ENCODE peak calls at places on chromosomes 2 and 18, in six cellular contexts. H is psoas muscle, L is NCI-H1105, X is stomach, E is AML-193, O is GOT3. K is an unnamed sample.

GRCh38 chr2:5365871-5366461 is 326.2 kb upstream of the SOX11 start:
- DNase-seq in H (peak; percentile 53), L (peak; percentile 53), X (peak; percentile 68), E (peak; percentile 21), O (no peak), K (no peak)

GRCh38 chr2:65377556-65378307 is 54.7 kb downstream of the SPRED2 start:
- DNase-seq in H (no peak), L (no peak), X (no peak), E (peak; percentile 93), O (no peak), K (peak; percentile 66)

GRCh38 chr2:219023045-219023605 is 18.2 kb downstream of the CFAP65 start:
- DNase-seq in H (no peak), L (no peak), X (no peak), E (no peak), O (no peak), K (no peak)

GRCh38 chr2:30511122-30512083 is 64.4 kb downstream of the LCLAT1 start:
- DNase-seq in H (peak; percentile 53), L (peak; percentile 83), X (no peak), E (no peak), O (no peak), K (no peak)

GRCh38 chr2:8376603-8377423 is 305.0 kb upstream of the ID2 start:
- DNase-seq in H (no peak), L (no peak), X (no peak), E (no peak), O (no peak), K (no peak)

GRCh38 chr2:23993736-23994269 is 16.1 kb upstream of the MFSD2B start:
- DNase-seq in H (no peak), L (no peak), X (no peak), E (no peak), O (no peak), K (no peak)

GRCh38 chr2:151071382-151071781 is 190.3 kb downstream of the RBM43 start:
- DNase-seq in H (no peak), L (no peak), X (no peak), E (no peak), O (no peak), K (no peak)

GRCh38 chr2:17636989-17637906 is 96.8 kb downstream of the VSNL1 start:
- DNase-seq in H (no peak), L (no peak), X (no peak), E (no peak), O (no peak), K (no peak)

GRCh38 chr2:2324119-2324518 is 7.0 kb downstream of the MYT1L start:
- DNase-seq in H (no peak), L (no peak), X (no peak), E (no peak), O (no peak), K (no peak)

GRCh38 chr2:47512581-47513083 is 109.7 kb downstream of the MSH2 start:
- DNase-seq in H (no peak), L (no peak), X (no peak), E (no peak), O (no peak), K (no peak)

GRCh38 chr18:7908686-7909299 is 341.7 kb downstream of the PTPRM start:
- DNase-seq in H (no peak), L (peak; percentile 63), X (no peak), E (no peak), O (no peak), K (no peak)

GRCh38 chr2:73020657-73021370 is 50.7 kb downstream of the SFXN5 start:
- DNase-seq in H (no peak), L (no peak), X (peak; percentile 50), E (no peak), O (no peak), K (no peak)

GRCh38 chr2:212929116-212929515 is 222.3 kb downstream of the IKZF2 start:
- DNase-seq in H (no peak), L (no peak), X (no peak), E (no peak), O (no peak), K (no peak)

GRCh38 chr18:73891572-73892421 is 255.8 kb downstream of the FBXO15 start:
- DNase-seq in H (no peak), L (no peak), X (no peak), E (no peak), O (no peak), K (no peak)

GRCh38 chr2:59027320-59027719 is 786.2 kb upstream of the FANCL start:
- DNase-seq in H (no peak), L (no peak), X (no peak), E (no peak), O (no peak), K (no peak)

K was measured in Peyer's patch.